ENCODE peak calls at places on chromosomes 6 and 20, in seven cellular contexts. One of them, this sample, is unnamed.

GRCh38 chr6:139925894-139926641 is 551.6 kb upstream of the CITED2 start:
- DNase-seq in HS-5: peak; percentile 75
- DNase-seq in activated CD4-positive, CD25-positive, alpha-beta regulatory T cell: no peak
- DNase-seq in neural crest cell: no peak
- DNase-seq in stimulated activated naive B cell treated with anti-CD40 and anti-IgM and Interleukin-4, amounts not matched to agents 10 μg/mL and 1 μg/mL and 100 μg/mL, for 72 hours: no peak
- DNase-seq in astrocyte of the hippocampus: peak; percentile 71
- DNase-seq in germinal center: no peak
- DNase-seq in this sample: no peak

GRCh38 chr6:90468080-90468479 is 118.8 kb downstream of the MAP3K7 start:
- DNase-seq in germinal center: no peak
- DNase-seq in stimulated activated naive B cell treated with anti-CD40 and anti-IgM and Interleukin-4, amounts not matched to agents 10 μg/mL and 1 μg/mL and 100 μg/mL, for 72 hours: no peak
- DNase-seq in activated CD4-positive, CD25-positive, alpha-beta regulatory T cell: no peak
- DNase-seq in astrocyte of the hippocampus: peak; percentile 60
- DNase-seq in neural crest cell: no peak
- DNase-seq in HS-5: no peak
- DNase-seq in this sample: no peak

GRCh38 chr6:122068291-122068769 is 331.1 kb upstream of the HSF2 start:
- DNase-seq in neural crest cell: no peak
- DNase-seq in stimulated activated naive B cell treated with anti-CD40 and anti-IgM and Interleukin-4, amounts not matched to agents 10 μg/mL and 1 μg/mL and 100 μg/mL, for 72 hours: no peak
- DNase-seq in activated CD4-positive, CD25-positive, alpha-beta regulatory T cell: no peak
- DNase-seq in germinal center: no peak
- DNase-seq in astrocyte of the hippocampus: no peak
- DNase-seq in HS-5: no peak
- DNase-seq in this sample: no peak

GRCh38 chr20:57025666-57026065 is 240.8 kb downstream of the BMP7 start:
- DNase-seq in HS-5: no peak
- DNase-seq in germinal center: no peak
- DNase-seq in astrocyte of the hippocampus: no peak
- DNase-seq in activated CD4-positive, CD25-positive, alpha-beta regulatory T cell: no peak
- DNase-seq in stimulated activated naive B cell treated with anti-CD40 and anti-IgM and Interleukin-4, amounts not matched to agents 10 μg/mL and 1 μg/mL and 100 μg/mL, for 72 hours: no peak
- DNase-seq in neural crest cell: no peak
- DNase-seq in this sample: peak; percentile 0

GRCh38 chr6:12010635-12011275 is 1.4 kb upstream of the HIVEP1 start:
- DNase-seq in stimulated activated naive B cell treated with anti-CD40 and anti-IgM and Interleukin-4, amounts not matched to agents 10 μg/mL and 1 μg/mL and 100 μg/mL, for 72 hours: no peak
- DNase-seq in neural crest cell: peak; percentile 61
- DNase-seq in HS-5: no peak
- DNase-seq in activated CD4-positive, CD25-positive, alpha-beta regulatory T cell: no peak
- DNase-seq in astrocyte of the hippocampus: no peak
- DNase-seq in germinal center: peak; percentile 38
- DNase-seq in this sample: no peak

GRCh38 chr6:27545271-27546046 is 72.6 kb upstream of the ZNF184 start:
- DNase-seq in astrocyte of the hippocampus: peak; percentile 71
- DNase-seq in neural crest cell: peak; percentile 28
- DNase-seq in activated CD4-positive, CD25-positive, alpha-beta regulatory T cell: no peak
- DNase-seq in HS-5: peak; percentile 74
- DNase-seq in stimulated activated naive B cell treated with anti-CD40 and anti-IgM and Interleukin-4, amounts not matched to agents 10 μg/mL and 1 μg/mL and 100 μg/mL, for 72 hours: peak; percentile 42
- DNase-seq in germinal center: no peak
- DNase-seq in this sample: no peak

GRCh38 chr20:52937701-52938100 is 34.5 kb upstream of the TSHZ2 start:
- DNase-seq in HS-5: no peak
- DNase-seq in astrocyte of the hippocampus: peak; percentile 41
- DNase-seq in germinal center: no peak
- DNase-seq in neural crest cell: no peak
- DNase-seq in stimulated activated naive B cell treated with anti-CD40 and anti-IgM and Interleukin-4, amounts not matched to agents 10 μg/mL and 1 μg/mL and 100 μg/mL, for 72 hours: no peak
- DNase-seq in activated CD4-positive, CD25-positive, alpha-beta regulatory T cell: no peak
- DNase-seq in this sample: no peak

GRCh38 chr20:34862724-34863123 is 9.9 kb downstream of the GGT7 start:
- DNase-seq in stimulated activated naive B cell treated with anti-CD40 and anti-IgM and Interleukin-4, amounts not matched to agents 10 μg/mL and 1 μg/mL and 100 μg/mL, for 72 hours: no peak
- DNase-seq in activated CD4-positive, CD25-positive, alpha-beta regulatory T cell: no peak
- DNase-seq in germinal center: no peak
- DNase-seq in HS-5: no peak
- DNase-seq in astrocyte of the hippocampus: no peak
- DNase-seq in neural crest cell: no peak
- DNase-seq in this sample: no peak

GRCh38 chr6:116400376-116400775 is 29.6 kb downstream of the DSE start:
- DNase-seq in astrocyte of the hippocampus: no peak
- DNase-seq in HS-5: no peak
- DNase-seq in activated CD4-positive, CD25-positive, alpha-beta regulatory T cell: no peak
- DNase-seq in stimulated activated naive B cell treated with anti-CD40 and anti-IgM and Interleukin-4, amounts not matched to agents 10 μg/mL and 1 μg/mL and 100 μg/mL, for 72 hours: no peak
- DNase-seq in germinal center: no peak
- DNase-seq in neural crest cell: no peak
- DNase-seq in this sample: no peak

GRCh38 chr6:129889580-129889979 is 28.5 kb upstream of the TMEM244 start:
- DNase-seq in neural crest cell: no peak
- DNase-seq in stimulated activated naive B cell treated with anti-CD40 and anti-IgM and Interleukin-4, amounts not matched to agents 10 μg/mL and 1 μg/mL and 100 μg/mL, for 72 hours: no peak
- DNase-seq in activated CD4-positive, CD25-positive, alpha-beta regulatory T cell: no peak
- DNase-seq in germinal center: no peak
- DNase-seq in astrocyte of the hippocampus: peak; percentile 66
- DNase-seq in HS-5: peak; percentile 80
- DNase-seq in this sample: peak; percentile 51

This sample was measured in CD14-positive monocyte.